ENCODE peak calls at places on chromosomes 11 and 22, in four cellular contexts. One of them, this sample, is unnamed.

GRCh38 chr22:29231971-29232959 is 26.6 kb downstream of the EMID1 start:
- DNase-seq in GM13976: no peak
- DNase-seq in choroid plexus epithelial cell: peak
- DNase-seq in endothelial cell: no peak
- DNase-seq in this sample: no peak

GRCh38 chr11:12130180-12130980 is 20.0 kb downstream of the MICAL2 start:
- DNase-seq in GM13976: no peak
- DNase-seq in choroid plexus epithelial cell: no peak
- DNase-seq in endothelial cell: no peak
- DNase-seq in this sample: no peak

GRCh38 chr11:115206365-115207022 is 297.7 kb downstream of the CADM1 start:
- DNase-seq in GM13976: no peak
- DNase-seq in choroid plexus epithelial cell: no peak
- DNase-seq in endothelial cell: no peak
- DNase-seq in this sample: no peak

GRCh38 chr11:65573391-65574146 is 1.2 kb downstream of the FAM89B start:
- DNase-seq in GM13976: no peak
- DNase-seq in choroid plexus epithelial cell: no peak
- DNase-seq in endothelial cell: no peak
- DNase-seq in this sample: no peak

GRCh38 chr11:58394195-58394594 is 12.5 kb downstream of the OR5B3 start:
- DNase-seq in GM13976: no peak
- DNase-seq in choroid plexus epithelial cell: peak
- DNase-seq in endothelial cell: no peak
- DNase-seq in this sample: no peak

GRCh38 chr11:74634537-74634936 is 42.2 kb downstream of the POLD3 start:
- DNase-seq in GM13976: no peak
- DNase-seq in choroid plexus epithelial cell: peak
- DNase-seq in endothelial cell: no peak
- DNase-seq in this sample: no peak

GRCh38 chr11:2358754-2359444 is 18.2 kb upstream of the CD81 start:
- DNase-seq in GM13976: no peak
- DNase-seq in choroid plexus epithelial cell: no peak
- DNase-seq in endothelial cell: no peak
- DNase-seq in this sample: no peak

GRCh38 chr11:94794287-94795168 is 26.4 kb downstream of the AMOTL1 start:
- DNase-seq in GM13976: no peak
- DNase-seq in choroid plexus epithelial cell: peak
- DNase-seq in endothelial cell: no peak
- DNase-seq in this sample: no peak

GRCh38 chr11:109264128-109264527 is 157.9 kb upstream of the C11orf87 start:
- DNase-seq in GM13976: no peak
- DNase-seq in choroid plexus epithelial cell: no peak
- DNase-seq in endothelial cell: no peak
- DNase-seq in this sample: no peak

GRCh38 chr11:8735094-8735493 is 52.5 kb downstream of the RPL27A start:
- DNase-seq in GM13976: no peak
- DNase-seq in choroid plexus epithelial cell: no peak
- DNase-seq in endothelial cell: no peak
- DNase-seq in this sample: no peak

GRCh38 chr22:23149743-23150238 is 4.5 kb downstream of the RAB36 start:
- DNase-seq in GM13976: no peak
- DNase-seq in choroid plexus epithelial cell: no peak
- DNase-seq in endothelial cell: no peak
- DNase-seq in this sample: no peak

GRCh38 chr11:125063429-125064043 is 431 bp downstream of the SLC37A2 start:
- DNase-seq in GM13976: peak
- DNase-seq in choroid plexus epithelial cell: no peak
- DNase-seq in endothelial cell: no peak
- DNase-seq in this sample: peak

GRCh38 chr11:125625594-125626380 is 824 bp downstream of the CHEK1 start:
- DNase-seq in GM13976: peak
- DNase-seq in choroid plexus epithelial cell: peak
- DNase-seq in endothelial cell: peak
- DNase-seq in this sample: peak

GRCh38 chr22:49906071-49906798 is 12.0 kb downstream of the ALG12 start:
- DNase-seq in GM13976: no peak
- DNase-seq in choroid plexus epithelial cell: no peak
- DNase-seq in endothelial cell: no peak
- DNase-seq in this sample: no peak

GRCh38 chr11:10051868-10052586 is 242.0 kb downstream of the SBF2 start:
- DNase-seq in GM13976: no peak
- DNase-seq in choroid plexus epithelial cell: peak
- DNase-seq in endothelial cell: no peak
- DNase-seq in this sample: no peak

GRCh38 chr11:71491531-71492329 is 35.3 kb upstream of the KRTAP5-7 start:
- DNase-seq in GM13976: peak
- DNase-seq in choroid plexus epithelial cell: no peak
- DNase-seq in endothelial cell: no peak
- DNase-seq in this sample: no peak

GRCh38 chr11:60459345-60459744 is 3.7 kb downstream of the MS4A1 start:
- DNase-seq in GM13976: no peak
- DNase-seq in choroid plexus epithelial cell: no peak
- DNase-seq in endothelial cell: no peak
- DNase-seq in this sample: no peak

GRCh38 chr22:37148031-37148651 is 1.6 kb downstream of the IL2RB start:
- DNase-seq in GM13976: no peak
- DNase-seq in choroid plexus epithelial cell: no peak
- DNase-seq in endothelial cell: no peak
- DNase-seq in this sample: peak

GRCh38 chr11:117851852-117852251 is 24.6 kb downstream of the FXYD6 start:
- DNase-seq in GM13976: no peak
- DNase-seq in choroid plexus epithelial cell: peak
- DNase-seq in endothelial cell: no peak
- DNase-seq in this sample: no peak

GRCh38 chr11:116557261-116557660 is 215.5 kb downstream of the BUD13 start:
- DNase-seq in GM13976: no peak
- DNase-seq in choroid plexus epithelial cell: no peak
- DNase-seq in endothelial cell: no peak
- DNase-seq in this sample: no peak

GRCh38 chr11:102560555-102561011 is 30.0 kb upstream of the MMP7 start:
- DNase-seq in GM13976: peak
- DNase-seq in choroid plexus epithelial cell: peak
- DNase-seq in endothelial cell: no peak
- DNase-seq in this sample: peak

GRCh38 chr11:102243399-102243884 is 73.8 kb upstream of the BIRC3 start:
- DNase-seq in GM13976: no peak
- DNase-seq in choroid plexus epithelial cell: no peak
- DNase-seq in endothelial cell: no peak
- DNase-seq in this sample: no peak

GRCh38 chr11:456533-456932 is 6.5 kb downstream of the PTDSS2 start:
- DNase-seq in GM13976: peak
- DNase-seq in choroid plexus epithelial cell: peak
- DNase-seq in endothelial cell: no peak
- DNase-seq in this sample: peak

GRCh38 chr11:126115820-126116319 is 53.2 kb upstream of the CDON start:
- DNase-seq in GM13976: no peak
- DNase-seq in choroid plexus epithelial cell: peak
- DNase-seq in endothelial cell: peak
- DNase-seq in this sample: no peak

GRCh38 chr22:16936625-16937024 is 71.4 kb downstream of the GAB4 start:
- DNase-seq in GM13976: no peak
- DNase-seq in choroid plexus epithelial cell: no peak
- DNase-seq in endothelial cell: no peak
- DNase-seq in this sample: no peak

GRCh38 chr11:76752321-76753175 is 30.6 kb upstream of the TSKU start:
- DNase-seq in GM13976: no peak
- DNase-seq in choroid plexus epithelial cell: peak
- DNase-seq in endothelial cell: no peak
- DNase-seq in this sample: no peak

GRCh38 chr11:105297463-105297862 is 157.9 kb upstream of the CARD18 start:
- DNase-seq in GM13976: no peak
- DNase-seq in choroid plexus epithelial cell: peak
- DNase-seq in endothelial cell: no peak
- DNase-seq in this sample: no peak

GRCh38 chr11:17263803-17264202 is 12.7 kb upstream of the NUCB2 start:
- DNase-seq in GM13976: no peak
- DNase-seq in choroid plexus epithelial cell: peak
- DNase-seq in endothelial cell: no peak
- DNase-seq in this sample: no peak

GRCh38 chr11:87366346-87366745 is 328.6 kb downstream of the TMEM135 start:
- DNase-seq in GM13976: no peak
- DNase-seq in choroid plexus epithelial cell: no peak
- DNase-seq in endothelial cell: no peak
- DNase-seq in this sample: no peak

DNA sequence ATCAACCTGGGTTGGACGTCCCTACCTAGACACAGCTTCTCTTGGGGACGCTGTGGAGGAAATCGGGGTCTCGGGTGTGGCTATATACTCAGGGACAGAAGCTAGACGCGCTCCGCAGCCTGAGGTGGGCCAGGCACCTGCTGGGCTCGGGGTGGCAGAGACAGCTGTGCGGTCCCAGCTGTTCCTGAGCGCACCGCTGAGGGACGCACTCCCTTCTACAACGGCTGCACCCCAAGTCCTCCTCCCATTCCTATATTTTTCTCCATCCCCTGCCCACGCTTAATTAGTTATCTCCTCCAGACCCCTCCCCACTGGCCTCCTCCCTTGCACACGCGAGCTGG is 188 bp upstream of the MTNR1B start:
- DNase-seq in GM13976: no peak
- DNase-seq in choroid plexus epithelial cell: no peak
- DNase-seq in endothelial cell: no peak
- DNase-seq in this sample: no peak
- TF ChIP-seq CTCF in GM13976: no peak
- TF ChIP-seq CTCF in choroid plexus epithelial cell: no peak
- TF ChIP-seq CTCF in endothelial cell: no peak
- TF ChIP-seq CTCF in this sample: no peak

DNA sequence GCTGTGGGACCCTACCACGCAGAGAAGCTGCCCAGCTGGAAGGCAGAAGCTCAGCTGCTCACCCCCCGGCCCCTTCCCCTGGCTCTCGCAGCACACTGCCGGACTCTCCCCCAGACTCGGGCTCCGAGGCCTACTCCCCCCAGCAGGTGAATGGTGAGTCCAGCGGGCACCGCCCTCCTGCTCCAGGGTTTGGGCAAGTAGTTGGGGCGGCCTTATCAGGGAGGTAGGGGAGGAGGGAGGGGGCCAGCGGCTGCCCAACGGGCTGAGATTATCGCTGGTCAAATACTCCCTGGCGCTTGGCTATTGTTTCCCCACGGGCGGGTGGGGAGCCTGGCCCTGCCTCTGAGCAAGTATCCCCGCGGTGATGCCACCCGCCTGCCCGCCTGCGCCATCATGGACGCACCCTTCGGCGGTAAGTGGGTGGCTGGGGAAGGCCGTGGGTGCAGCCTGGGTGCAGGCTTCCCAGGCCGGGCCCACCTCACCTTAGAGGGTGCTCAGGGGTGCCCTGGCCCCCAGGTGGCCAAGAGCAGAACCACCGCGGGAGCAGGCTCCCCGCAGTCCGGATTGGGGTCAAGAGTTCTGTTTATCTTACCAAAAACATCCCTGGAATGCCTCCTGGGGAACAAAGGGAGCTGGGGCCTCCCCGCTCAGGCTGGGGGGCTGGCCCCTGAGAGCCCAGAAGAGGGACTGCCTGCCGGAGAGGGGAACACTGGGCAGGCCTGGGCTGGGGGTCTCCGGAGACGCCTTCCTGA is 16.9 kb downstream of the MYRF start:
- DNase-seq in GM13976: no peak
- DNase-seq in choroid plexus epithelial cell: peak
- DNase-seq in endothelial cell: no peak
- DNase-seq in this sample: no peak
- TF ChIP-seq CTCF in GM13976: no peak
- TF ChIP-seq CTCF in choroid plexus epithelial cell: peak
- TF ChIP-seq CTCF in endothelial cell: peak
- TF ChIP-seq CTCF in this sample: no peak

GRCh38 chr11:110883266-110883665 is 171.0 kb upstream of the ARHGAP20 start:
- DNase-seq in GM13976: no peak
- DNase-seq in choroid plexus epithelial cell: no peak
- DNase-seq in endothelial cell: no peak
- DNase-seq in this sample: no peak
- TF ChIP-seq CTCF in GM13976: no peak
- TF ChIP-seq CTCF in choroid plexus epithelial cell: no peak
- TF ChIP-seq CTCF in endothelial cell: no peak
- TF ChIP-seq CTCF in this sample: no peak

DNA sequence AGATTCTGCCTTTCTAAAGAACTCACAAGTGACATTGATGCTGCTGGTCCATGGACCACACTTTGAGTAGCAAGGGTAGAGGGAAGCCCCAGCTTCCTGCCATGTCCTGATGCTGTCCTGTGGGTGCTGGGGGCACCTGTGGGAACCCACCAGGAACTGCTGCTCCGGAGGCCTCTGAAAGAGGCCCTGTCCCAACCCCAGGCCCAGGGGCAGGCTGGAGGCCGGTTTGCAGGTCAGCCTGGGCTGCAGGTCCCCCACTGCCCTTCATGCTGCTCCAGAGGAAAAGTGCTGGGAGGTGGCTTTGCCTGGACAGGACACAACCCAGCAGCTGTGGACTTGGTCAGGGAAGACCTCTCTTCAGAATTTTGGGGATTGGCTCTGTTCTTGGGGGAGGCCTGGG is 44.8 kb upstream of the SLC22A12 start:
- DNase-seq in GM13976: no peak
- DNase-seq in choroid plexus epithelial cell: no peak
- DNase-seq in endothelial cell: no peak
- DNase-seq in this sample: no peak
- TF ChIP-seq CTCF in GM13976: no peak
- TF ChIP-seq CTCF in choroid plexus epithelial cell: no peak
- TF ChIP-seq CTCF in endothelial cell: no peak
- TF ChIP-seq CTCF in this sample: no peak

DNA sequence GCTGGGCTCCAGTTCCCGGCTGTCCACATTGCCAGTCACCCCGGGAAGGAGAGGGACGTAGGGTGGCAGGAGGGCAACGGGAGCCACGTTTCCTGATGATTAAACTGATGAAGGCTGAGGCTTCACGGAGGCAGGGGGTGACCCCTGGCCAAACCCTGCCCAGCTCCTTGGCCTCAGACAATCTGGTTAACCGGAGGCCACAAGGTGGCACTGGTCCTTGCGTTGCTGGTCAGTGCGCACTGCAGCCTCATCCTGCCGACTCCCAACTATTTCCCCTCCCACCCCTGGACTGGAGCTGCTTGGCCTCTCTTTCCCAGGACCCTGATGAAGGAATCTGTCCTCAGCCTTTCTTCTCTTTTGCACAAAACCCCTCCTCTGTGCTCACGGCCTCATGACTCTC is 75.3 kb downstream of the PDE2A start:
- DNase-seq in GM13976: no peak
- DNase-seq in choroid plexus epithelial cell: peak
- DNase-seq in endothelial cell: peak
- DNase-seq in this sample: no peak
- TF ChIP-seq CTCF in GM13976: no peak
- TF ChIP-seq CTCF in choroid plexus epithelial cell: peak
- TF ChIP-seq CTCF in endothelial cell: peak
- TF ChIP-seq CTCF in this sample: peak

GRCh38 chr11:69951821-69952590 is 126.1 kb upstream of the ANO1 start:
- DNase-seq in GM13976: no peak
- DNase-seq in choroid plexus epithelial cell: no peak
- DNase-seq in endothelial cell: no peak
- DNase-seq in this sample: no peak

GRCh38 chr11:69948256-69949141 is 129.3 kb upstream of the FGF3 start:
- DNase-seq in GM13976: no peak
- DNase-seq in choroid plexus epithelial cell: no peak
- DNase-seq in endothelial cell: no peak
- DNase-seq in this sample: no peak

GRCh38 chr11:69950621-69951020 is 127.5 kb upstream of the ANO1 start:
- DNase-seq in GM13976: no peak
- DNase-seq in choroid plexus epithelial cell: no peak
- DNase-seq in endothelial cell: no peak
- DNase-seq in this sample: no peak

GRCh38 chr11:69949327-69949726 is 128.8 kb upstream of the ANO1 start:
- DNase-seq in GM13976: no peak
- DNase-seq in choroid plexus epithelial cell: peak
- DNase-seq in endothelial cell: no peak
- DNase-seq in this sample: no peak

GRCh38 chr11:69950120-69950519 is 128.0 kb upstream of the ANO1 start:
- DNase-seq in GM13976: peak
- DNase-seq in choroid plexus epithelial cell: peak
- DNase-seq in endothelial cell: peak
- DNase-seq in this sample: peak
- TF ChIP-seq CTCF in GM13976: no peak
- TF ChIP-seq CTCF in choroid plexus epithelial cell: peak
- TF ChIP-seq CTCF in endothelial cell: peak
- TF ChIP-seq CTCF in this sample: peak

This sample was measured in GM10248.